ENCODE peak calls at places on chromosome 19, in four cellular contexts. F is substantia nigra, Z is Peyer's patch, L is NCI-H526. I is an unnamed sample.

GRCh38 chr19:19459099-19459498 is 53.6 kb downstream of the GATAD2A start:
- DNase-seq in F (no peak), Z (no peak), L (no peak), I (no peak)

GRCh38 chr19:3055741-3056453 is 6.4 kb downstream of the TLE5 start:
- DNase-seq in F (no peak), Z (no peak), L (no peak), I (no peak)

GRCh38 chr19:14632286-14632685 is 42.4 kb downstream of the ADGRE3 start:
- DNase-seq in F (no peak), Z (no peak), L (peak; percentile 2), I (peak; percentile 30)

GRCh38 chr19:5718579-5719273 is 1.2 kb downstream of the LONP1 start:
- DNase-seq in F (no peak), Z (no peak), L (no peak), I (no peak)

GRCh38 chr19:3669134-3669436 is 31.2 kb downstream of the PIP5K1C start:
- DNase-seq in F (no peak), Z (no peak), L (no peak), I (no peak)

GRCh38 chr19:28244966-28245365 is 968.0 kb downstream of the UQCRFS1 start:
- DNase-seq in F (no peak), Z (no peak), L (no peak), I (no peak)

GRCh38 chr19:41702208-41702651 is 6.2 kb upstream of the CEACAM5 start:
- DNase-seq in F (no peak), Z (no peak), L (no peak), I (no peak)

GRCh38 chr19:33447336-33448158 is 74.0 kb downstream of the CEBPG start:
- DNase-seq in F (no peak), Z (no peak), L (no peak), I (peak; percentile 10)

GRCh38 chr19:10007811-10008211 is 2.5 kb downstream of the COL5A3 start:
- DNase-seq in F (peak; percentile 40), Z (no peak), L (no peak), I (no peak)

GRCh38 chr19:18488838-18489626 is 32.8 kb downstream of the ELL start:
- DNase-seq in F (no peak), Z (no peak), L (no peak), I (no peak)

GRCh38 chr19:47848871-47849473 is 10.1 kb upstream of the TPRX2 start:
- DNase-seq in F (no peak), Z (peak; percentile 19), L (no peak), I (no peak)

GRCh38 chr19:5424192-5424973 is 30.8 kb upstream of the ZNRF4 start:
- DNase-seq in F (no peak), Z (no peak), L (no peak), I (no peak)

GRCh38 chr19:48802623-48803022 is 8.2 kb downstream of the BCAT2 start:
- DNase-seq in F (no peak), Z (no peak), L (no peak), I (no peak)

GRCh38 chr19:12774588-12775555 is at the start of gene HOOK2:
- DNase-seq in F (no peak), Z (peak; percentile 69), L (peak; percentile 91), I (no peak)

GRCh38 chr19:18112989-18113478 is 15.5 kb downstream of the MAST3 start:
- DNase-seq in F (peak; percentile 81), Z (peak; percentile 80), L (no peak), I (peak; percentile 87)

GRCh38 chr19:46698395-46699321 is 18.3 kb downstream of the PRKD2 start:
- DNase-seq in F (no peak), Z (no peak), L (no peak), I (no peak)

GRCh38 chr19:28074773-28075172 is 1138.2 kb downstream of the UQCRFS1 start:
- DNase-seq in F (no peak), Z (no peak), L (no peak), I (no peak)

GRCh38 chr19:43429395-43429794 is 14.7 kb downstream of the TEX101 start:
- DNase-seq in F (no peak), Z (no peak), L (no peak), I (no peak)

GRCh38 chr19:42176649-42176989 is 40.9 kb downstream of the DEDD2 start:
- DNase-seq in F (no peak), Z (no peak), L (peak; percentile 90), I (no peak)

GRCh38 chr19:11577451-11578341 is at the start of gene ACP5:
- DNase-seq in F (no peak), Z (no peak), L (no peak), I (no peak)

GRCh38 chr19:11064831-11065303 is 24.4 kb upstream of the LDLR start:
- DNase-seq in F (no peak), Z (no peak), L (no peak), I (no peak)

GRCh38 chr19:6018786-6019185 is 40.8 kb upstream of the RANBP3 start:
- DNase-seq in F (no peak), Z (no peak), L (no peak), I (no peak)

GRCh38 chr19:23395041-23395721 is at the start of gene ZNF91:
- DNase-seq in F (peak; percentile 96), Z (peak; percentile 97), L (peak; percentile 95), I (peak; percentile 99)

GRCh38 chr19:38792250-38793111 is 3.5 kb downstream of the LGALS7B start:
- DNase-seq in F (no peak), Z (peak; percentile 44), L (no peak), I (no peak)

GRCh38 chr19:47776568-47776967 is 1.9 kb upstream of the SELENOW start:
- DNase-seq in F (peak; percentile 16), Z (no peak), L (peak; percentile 57), I (peak; percentile 67)